ENCODE peak calls at places on chromosomes 16 and 17, in ten cellular contexts. D is mammary epithelial cell, M is mesendoderm, K is IMR-90, G is neural progenitor cell, A is GM23248, F is fibroblast of lung, J is HCT116, L is PC-3, V is colonic mucosa. Y is an unnamed sample.

GRCh38 chr17:40251576-40251975 is 32.5 kb downstream of the WIPF2 start:
- DNase-seq in D (peak), M (no peak), K (peak), G (no peak), A (peak), F (peak), J (peak), L (peak), V (peak), Y (peak)

GRCh38 chr17:50219345-50219744 is 17.9 kb upstream of the COL1A1 start:
- DNase-seq in D (peak), M (no peak), K (peak), G (no peak), A (peak), F (peak), J (no peak), L (peak), V (no peak), Y (peak)

GRCh38 chr17:68450801-68451200 is 6.5 kb downstream of the WIPI1 start:
- DNase-seq in D (no peak), M (no peak), K (no peak), G (no peak), A (no peak), F (no peak), J (no peak), L (no peak), V (no peak), Y (no peak)

GRCh38 chr16:49019826-49020401 is 261.7 kb downstream of the CBLN1 start:
- DNase-seq in D (no peak), M (no peak), K (no peak), G (no peak), A (no peak), F (peak), J (no peak), L (peak), V (no peak), Y (no peak)

GRCh38 chr16:81838794-81839193 is 59.7 kb downstream of the PLCG2 start:
- DNase-seq in D (peak), M (no peak), K (peak), G (no peak), A (peak), F (peak), J (peak), L (peak), V (no peak), Y (no peak)

GRCh38 chr16:68987734-68988457 is 117.6 kb upstream of the HAS3 start:
- DNase-seq in D (no peak), M (peak), K (no peak), G (no peak), A (no peak), F (no peak), J (no peak), L (no peak), V (no peak), Y (no peak)

GRCh38 chr17:38727661-38728220 is 2.4 kb upstream of the CISD3 start:
- DNase-seq in D (no peak), M (no peak), K (no peak), G (no peak), A (peak), F (no peak), J (no peak), L (no peak), V (no peak), Y (no peak)

GRCh38 chr17:81512984-81513668 is 527 bp upstream of the ACTG1 start:
- DNase-seq in D (peak), M (peak), K (peak), G (peak), A (peak), F (peak), J (no peak), L (peak), V (peak), Y (peak)

GRCh38 chr17:82772026-82772425 is 20.2 kb downstream of the TBCD start:
- DNase-seq in D (peak), M (no peak), K (peak), G (no peak), A (peak), F (peak), J (no peak), L (peak), V (peak), Y (peak)

GRCh38 chr17:67559381-67559966 is 158.3 kb upstream of the NOL11 start:
- DNase-seq in D (no peak), M (peak), K (no peak), G (no peak), A (no peak), F (no peak), J (no peak), L (peak), V (no peak), Y (no peak)

GRCh38 chr17:49190932-49191331 is 19.4 kb downstream of the GNGT2 start:
- DNase-seq in D (no peak), M (no peak), K (no peak), G (no peak), A (no peak), F (no peak), J (no peak), L (no peak), V (no peak), Y (no peak)

GRCh38 chr16:68287276-68288251 is 23.2 kb downstream of the SLC7A6OS start:
- DNase-seq in D (peak), M (no peak), K (peak), G (no peak), A (peak), F (peak), J (no peak), L (peak), V (no peak), Y (peak)

GRCh38 chr16:54987081-54987480 is 56.4 kb downstream of the IRX5 start:
- DNase-seq in D (no peak), M (no peak), K (no peak), G (peak), A (no peak), F (no peak), J (no peak), L (no peak), V (no peak), Y (no peak)

GRCh38 chr16:83830769-83831450 is 23.1 kb downstream of the HSBP1 start:
- DNase-seq in D (no peak), M (no peak), K (no peak), G (no peak), A (no peak), F (peak), J (no peak), L (no peak), V (no peak), Y (no peak)

GRCh38 chr17:61130320-61130719 is 269.3 kb upstream of the TBX2 start:
- DNase-seq in D (no peak), M (no peak), K (no peak), G (no peak), A (no peak), F (no peak), J (no peak), L (no peak), V (no peak), Y (no peak)

GRCh38 chr17:46044286-46044928 is 45.4 kb downstream of the STH start:
- DNase-seq in D (peak), M (peak), K (peak), G (peak), A (peak), F (peak), J (peak), L (peak), V (peak), Y (peak)

GRCh38 chr17:804541-805435 is 22.6 kb downstream of the MRM3 start:
- DNase-seq in D (no peak), M (no peak), K (no peak), G (peak), A (no peak), F (no peak), J (no peak), L (no peak), V (no peak), Y (no peak)

GRCh38 chr17:45218895-45219661 is 2.6 kb upstream of the FMNL1 start:
- DNase-seq in D (peak), M (peak), K (peak), G (peak), A (peak), F (peak), J (peak), L (peak), V (peak), Y (peak)

GRCh38 chr17:54902017-54902416 is 1.4 kb downstream of the TOM1L1 start:
- DNase-seq in D (no peak), M (no peak), K (no peak), G (no peak), A (no peak), F (no peak), J (no peak), L (no peak), V (no peak), Y (no peak)

GRCh38 chr16:81516478-81517149 is 72.0 kb downstream of the CMIP start:
- DNase-seq in D (no peak), M (no peak), K (no peak), G (no peak), A (no peak), F (no peak), J (no peak), L (no peak), V (no peak), Y (no peak)

GRCh38 chr16:26606381-26607150 is 460.2 kb upstream of the C16orf82 start:
- DNase-seq in D (no peak), M (peak), K (no peak), G (no peak), A (no peak), F (no peak), J (no peak), L (no peak), V (no peak), Y (no peak)

GRCh38 chr16:79815049-79815448 is 214.5 kb upstream of the MAF start:
- DNase-seq in D (no peak), M (no peak), K (no peak), G (no peak), A (no peak), F (no peak), J (no peak), L (no peak), V (no peak), Y (no peak)

GRCh38 chr16:18983565-18984424 is at the start of gene TMC7:
- DNase-seq in D (peak), M (peak), K (peak), G (peak), A (peak), F (peak), J (peak), L (peak), V (peak), Y (peak)

GRCh38 chr16:58016841-58017446 is 8.6 kb upstream of the MMP15 start:
- DNase-seq in D (no peak), M (no peak), K (no peak), G (no peak), A (peak), F (no peak), J (no peak), L (no peak), V (no peak), Y (no peak)

GRCh38 chr17:17645961-17646360 is 35.3 kb upstream of the RAI1 start:
- DNase-seq in D (no peak), M (no peak), K (peak), G (no peak), A (peak), F (peak), J (no peak), L (no peak), V (no peak), Y (peak)

GRCh38 chr17:41363881-41364280 is 5.7 kb downstream of the KRT33B start:
- DNase-seq in D (no peak), M (no peak), K (no peak), G (no peak), A (no peak), F (no peak), J (no peak), L (no peak), V (no peak), Y (no peak)

GRCh38 chr16:51971184-51971583 is 575.8 kb downstream of the TOX3 start:
- DNase-seq in D (peak), M (peak), K (peak), G (peak), A (peak), F (no peak), J (no peak), L (no peak), V (no peak), Y (peak)

GRCh38 chr17:66467766-66468165 is 165.4 kb downstream of the PRKCA start:
- DNase-seq in D (no peak), M (no peak), K (peak), G (no peak), A (peak), F (peak), J (no peak), L (no peak), V (no peak), Y (no peak)

GRCh38 chr16:82653550-82654511 is 27.1 kb downstream of the CDH13 start:
- DNase-seq in D (peak), M (peak), K (peak), G (no peak), A (peak), F (peak), J (peak), L (peak), V (no peak), Y (peak)

GRCh38 chr17:49433000-49433694 is 18.5 kb upstream of the PHB1 start:
- DNase-seq in D (no peak), M (no peak), K (no peak), G (no peak), A (no peak), F (no peak), J (no peak), L (no peak), V (no peak), Y (no peak)

DNA sequence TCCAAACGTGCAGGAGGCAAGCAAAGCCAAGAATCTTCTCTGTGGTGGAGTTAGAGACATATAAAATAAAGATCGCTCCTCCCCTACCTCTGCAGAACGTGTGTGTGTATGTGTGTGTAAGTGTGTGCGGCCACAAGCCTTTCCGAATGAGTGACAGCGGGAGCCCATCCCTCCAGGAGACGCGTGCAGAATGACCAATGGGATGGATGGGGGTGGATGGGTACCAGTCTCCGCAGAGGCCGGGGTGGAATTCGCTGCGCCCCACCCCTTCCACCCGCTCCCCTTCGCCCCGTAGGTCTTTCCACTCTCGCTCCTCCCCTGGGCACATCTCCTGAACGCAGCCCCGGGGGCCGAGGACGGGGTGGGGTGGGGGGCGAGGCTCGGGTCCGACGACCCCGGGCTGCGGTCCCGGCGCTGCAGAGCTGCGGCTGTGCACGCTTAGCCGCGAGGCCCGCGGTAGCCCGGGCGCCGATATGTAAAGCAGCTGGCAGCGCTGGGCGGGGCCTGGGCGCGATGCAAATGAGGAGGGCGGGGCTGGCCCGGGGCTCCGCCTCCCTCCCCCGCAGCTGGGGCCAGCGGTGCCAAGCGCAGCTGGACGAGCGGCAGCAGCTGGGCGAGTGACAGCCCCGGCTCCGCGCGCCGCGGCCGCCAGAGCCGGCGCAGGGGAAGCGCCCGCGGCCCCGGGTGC is at the start of gene PRKCB:
- DNase-seq in D (peak), M (peak), K (peak), G (peak), A (peak), F (peak), J (no peak), L (no peak), V (peak), Y (peak)
- H3K9ac ChIP-seq in D (no peak), M (no peak), K (no peak), G (no peak), A (no peak), F (no peak), J (no peak), L (no peak), V (no peak), Y (no peak)

DNA sequence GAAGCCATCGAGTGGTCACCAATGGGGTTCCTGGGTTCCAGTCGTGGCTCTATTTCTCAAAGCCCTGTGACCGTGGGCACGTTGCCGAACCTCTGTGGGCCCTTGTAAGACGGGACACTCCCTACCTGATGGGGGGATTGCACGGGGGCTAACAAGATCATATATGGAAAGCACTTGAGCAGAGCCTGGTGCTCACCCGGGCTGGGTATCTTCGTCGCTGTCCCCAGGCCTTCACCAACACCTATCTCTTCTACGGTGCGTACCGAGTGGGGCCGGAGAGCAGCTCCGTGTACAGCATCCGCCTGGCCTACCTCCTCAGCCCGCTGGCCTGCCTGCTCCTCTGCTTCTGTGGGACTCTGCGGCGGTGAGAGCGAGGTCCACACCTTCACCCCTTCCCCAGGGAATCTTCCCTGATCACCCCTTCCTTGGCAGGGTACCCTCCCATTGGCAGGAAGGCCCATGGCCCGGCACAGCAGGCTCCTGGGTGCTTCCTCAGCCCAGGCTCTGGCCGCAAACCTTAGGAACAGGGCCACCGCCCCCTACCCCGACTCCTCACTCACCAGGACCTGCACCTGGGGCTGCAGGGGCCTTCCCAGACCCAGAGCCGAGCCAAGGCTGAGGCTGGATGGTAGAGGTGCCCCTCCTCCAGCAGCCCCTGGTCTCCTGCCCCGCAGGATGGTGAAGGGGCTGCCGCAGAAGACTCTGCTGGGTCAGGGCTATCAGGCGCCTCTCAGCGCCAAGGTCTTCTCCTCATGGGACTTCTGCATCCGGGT is 2.8 kb downstream of the TMC8 start:
- DNase-seq in D (no peak), M (no peak), K (no peak), G (no peak), A (no peak), F (no peak), J (no peak), L (no peak), V (no peak), Y (no peak)
- H3K9ac ChIP-seq in D (no peak), M (no peak), K (no peak), G (no peak), A (no peak), F (no peak), J (peak), L (no peak), V (peak), Y (no peak)

GRCh38 chr17:20944014-20944905 is 98.6 kb downstream of the USP22 start:
- DNase-seq in D (peak), M (peak), K (no peak), G (peak), A (no peak), F (no peak), J (peak), L (peak), V (peak), Y (no peak)
- H3K9ac ChIP-seq in D (no peak), M (no peak), K (no peak), G (no peak), A (no peak), F (no peak), J (no peak), L (no peak), V (no peak), Y (no peak)

DNA sequence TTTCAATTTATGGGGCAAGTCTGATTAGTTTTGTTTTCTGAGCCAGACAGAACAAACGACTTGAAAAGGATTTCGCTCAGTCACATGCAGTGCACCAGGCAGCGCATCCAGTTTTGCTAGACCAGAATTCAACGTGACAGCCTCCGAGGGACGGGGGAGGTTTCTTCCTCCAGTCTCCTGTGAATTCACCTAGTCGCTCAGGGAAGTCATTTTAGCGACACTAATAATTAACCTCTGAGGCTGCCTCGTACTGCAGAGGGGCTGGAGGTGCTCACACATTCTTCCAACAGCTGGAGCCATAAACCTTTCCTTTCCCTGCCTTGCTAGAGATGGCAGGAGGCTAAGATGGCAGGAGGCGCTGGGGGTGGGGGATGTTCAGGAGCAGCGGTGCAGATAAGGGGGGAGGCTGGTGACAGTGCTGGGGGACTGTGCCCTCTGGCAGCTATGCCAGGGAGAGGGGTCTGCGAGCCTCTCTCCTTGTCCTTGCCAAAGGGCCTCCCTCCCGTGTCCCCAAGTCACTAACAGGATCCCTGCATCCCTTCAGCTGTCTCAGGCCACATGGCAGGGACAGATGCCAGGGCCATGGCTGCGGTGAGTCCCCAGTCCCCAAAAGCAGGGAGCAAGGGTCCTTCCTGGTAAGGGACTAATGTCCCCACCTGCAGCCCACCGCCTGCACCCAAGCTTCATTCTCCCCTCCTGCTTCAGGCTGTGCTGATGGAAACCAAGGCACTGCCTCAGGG is 24.1 kb downstream of the MXRA7 start:
- DNase-seq in D (no peak), M (no peak), K (no peak), G (no peak), A (no peak), F (no peak), J (no peak), L (no peak), V (no peak), Y (no peak)
- H3K9ac ChIP-seq in D (no peak), M (no peak), K (no peak), G (no peak), A (peak), F (no peak), J (no peak), L (no peak), V (no peak), Y (peak)

GRCh38 chr16:21953541-21953902 is 361 bp downstream of the UQCRC2 start:
- DNase-seq in D (no peak), M (no peak), K (no peak), G (no peak), A (no peak), F (no peak), J (no peak), L (no peak), V (no peak), Y (no peak)
- H3K9ac ChIP-seq in D (peak), M (peak), K (peak), G (peak), A (peak), F (peak), J (peak), L (peak), V (peak), Y (peak)

GRCh38 chr17:28747801-28748750 is 4.3 kb downstream of the TRAF4 start:
- DNase-seq in D (no peak), M (no peak), K (no peak), G (no peak), A (no peak), F (no peak), J (no peak), L (no peak), V (no peak), Y (no peak)
- H3K9ac ChIP-seq in D (no peak), M (no peak), K (no peak), G (no peak), A (no peak), F (no peak), J (no peak), L (no peak), V (peak), Y (no peak)

Y was measured in adipocyte.